ENCODE peak calls at places on chromosomes 2 and 18, in ten cellular contexts. Q is tibial artery; G is stimulated activated CD8-positive, alpha-beta memory T cell treated with anti-CD3 and anti-CD28 coated beads, Interleukin-7, amount 100 ng/mL, for 1 hour; V is DMS 273 treated with DMSO at 0.1 percent for 48 hours; S is ovary; T is NCI-H460; M is HuH-7.5; Z is AG08396; D is stimulated activated CD4-positive, alpha-beta T cell treated with anti-CD3 and anti-CD28 coated beads, Interleukin-12 subunit alpha, Interleukin-12 subunit beta, amount 100 ng/mL, for 48 hours; X is mucosa of gallbladder. F is an unnamed sample.

GRCh38 chr2:147051814-147052213 is 793.0 kb upstream of the ACVR2A start:
- DNase-seq in M (no peak), G (no peak), S (no peak), T (no peak), Q (no peak), X (no peak), Z (no peak), V (no peak), D (no peak), F (no peak)

GRCh38 chr2:222318712-222319575 is 20.1 kb upstream of the PAX3 start:
- DNase-seq in Z (peak), D (no peak), S (no peak), X (no peak), Q (no peak), T (no peak), G (no peak), M (peak), V (peak), F (no peak)

GRCh38 chr2:106130251-106130998 is 63.7 kb downstream of the UXS1 start:
- DNase-seq in Q (no peak), V (no peak), D (no peak), T (no peak), X (no peak), M (no peak), G (no peak), Z (no peak), S (no peak), F (no peak)

GRCh38 chr2:238489896-238490295 is 63.2 kb downstream of the ASB1 start:
- DNase-seq in V (no peak), X (no peak), S (no peak), T (no peak), M (no peak), Q (no peak), G (no peak), D (no peak), Z (no peak), F (no peak)

GRCh38 chr2:47237375-47238357 is 82.6 kb upstream of the STPG4 start:
- DNase-seq in X (no peak), T (no peak), Z (no peak), G (no peak), S (peak), V (no peak), D (no peak), Q (peak), M (no peak), F (no peak)

GRCh38 chr18:77096936-77097886 is 35.4 kb downstream of the MBP start:
- DNase-seq in S (no peak), T (no peak), D (no peak), M (no peak), V (no peak), Z (no peak), X (no peak), G (no peak), Q (no peak), F (no peak)

GRCh38 chr2:149800624-149801220 is 213.1 kb upstream of the MMADHC start:
- DNase-seq in S (no peak), Z (no peak), Q (no peak), D (no peak), T (no peak), X (no peak), G (no peak), V (no peak), M (no peak), F (no peak)

GRCh38 chr2:143361346-143361745 is 232.1 kb downstream of the ARHGAP15 start:
- DNase-seq in T (no peak), S (no peak), G (no peak), V (no peak), X (no peak), D (no peak), Q (no peak), Z (no peak), M (no peak), F (no peak)

GRCh38 chr2:27494944-27495554 is at the start of gene FNDC4:
- DNase-seq in T (no peak), Z (peak), S (peak), M (peak), V (no peak), X (no peak), Q (no peak), D (no peak), G (no peak), F (no peak)

GRCh38 chr2:136156411-136156810 is 38.5 kb upstream of the CXCR4 start:
- DNase-seq in G (no peak), D (no peak), T (no peak), M (no peak), S (no peak), X (no peak), Z (no peak), V (peak), Q (no peak), F (no peak)

GRCh38 chr2:48790407-48791170 is 35.1 kb upstream of the LHCGR start:
- DNase-seq in G (no peak), X (no peak), D (no peak), Q (no peak), M (no peak), S (no peak), T (no peak), Z (no peak), V (no peak), F (no peak)

GRCh38 chr18:34350778-34351177 is 126.1 kb upstream of the NOL4 start:
- DNase-seq in T (no peak), Z (no peak), D (no peak), M (no peak), S (no peak), Q (no peak), V (no peak), G (no peak), X (no peak), F (no peak)

GRCh38 chr18:23540867-23541266 is 37.6 kb downstream of the RMC1 start:
- DNase-seq in M (no peak), S (no peak), Q (no peak), G (no peak), T (no peak), V (no peak), Z (no peak), D (no peak), X (peak), F (no peak)

GRCh38 chr18:7872569-7872968 is 305.5 kb downstream of the PTPRM start:
- DNase-seq in Z (no peak), G (no peak), D (no peak), T (peak), M (no peak), S (no peak), V (no peak), Q (no peak), X (peak), F (no peak)

GRCh38 chr2:15412779-15413178 is 148.4 kb downstream of the NBAS start:
- DNase-seq in X (no peak), S (no peak), V (no peak), Q (no peak), T (no peak), M (no peak), G (no peak), Z (no peak), D (no peak), F (no peak)

GRCh38 chr2:205405752-205406151 is 276.5 kb upstream of the NRP2 start:
- DNase-seq in T (no peak), M (no peak), Z (peak), D (no peak), G (no peak), V (no peak), X (no peak), S (no peak), Q (no peak), F (no peak)

GRCh38 chr2:157466764-157467163 is 22.9 kb upstream of the CYTIP start:
- DNase-seq in D (no peak), Q (no peak), Z (no peak), V (no peak), X (no peak), T (no peak), S (no peak), M (no peak), G (no peak), F (no peak)

GRCh38 chr2:73114273-73114867 is 1.6 kb upstream of the RAB11FIP5 start:
- DNase-seq in G (no peak), V (peak), Z (no peak), T (no peak), D (no peak), X (no peak), M (no peak), Q (no peak), S (no peak), F (no peak)

GRCh38 chr2:119659601-119660342 is 19.2 kb upstream of the TMEM177 start:
- DNase-seq in Z (peak), T (peak), G (no peak), V (no peak), X (no peak), D (peak), Q (no peak), M (no peak), S (no peak), F (no peak)

GRCh38 chr2:219441451-219442205 is 7.0 kb downstream of the SPEG start:
- DNase-seq in Z (peak), X (no peak), V (no peak), T (no peak), S (peak), M (peak), Q (no peak), D (no peak), G (peak), F (peak)

GRCh38 chr2:30253873-30254691 is 22.7 kb downstream of the LBH start:
- DNase-seq in S (no peak), V (no peak), M (no peak), T (no peak), D (no peak), G (no peak), X (no peak), Q (no peak), Z (no peak), F (no peak)

GRCh38 chr2:236507393-236508085 is 62.1 kb upstream of the ACKR3 start:
- DNase-seq in Z (peak), D (peak), V (peak), T (no peak), Q (peak), S (peak), M (no peak), G (peak), X (peak), F (no peak)

GRCh38 chr2:104733544-104733943 is 120.4 kb upstream of the POU3F3 start:
- DNase-seq in X (no peak), D (no peak), Z (no peak), G (no peak), S (no peak), Q (no peak), V (no peak), T (no peak), M (peak), F (no peak)

GRCh38 chr18:48036191-48036590 is 105.7 kb upstream of the SMAD2 start:
- DNase-seq in M (no peak), T (no peak), G (no peak), S (no peak), V (no peak), D (no peak), Q (peak), Z (no peak), X (no peak), F (no peak)

GRCh38 chr2:33275689-33276444 is 200.6 kb upstream of the RASGRP3 start:
- DNase-seq in X (peak), Q (peak), T (peak), M (peak), S (peak), G (peak), D (peak), V (no peak), Z (peak), F (peak)